ENCODE peak calls at places on chromosome 11, in six cellular contexts. R is breast epithelium, N is heart right ventricle, H is adrenal gland, G is stomach, U is mesendoderm. K is an unnamed sample. For H3K27me3 and H3K36me3, the result is how much of the 10 kb centered on the place peaks cover.

GRCh38 chr11:43927925-43928707 is 14.3 kb upstream of the C11orf96 start:
- DNase-seq in H (peak), G (no peak), R (no peak), U (no peak), N (no peak), K (no peak)

GRCh38 chr11:129720156-129720555 is 95.5 kb upstream of the TMEM45B start:
- DNase-seq in N (no peak), H (no peak), U (no peak), R (no peak), G (no peak), K (no peak)

GRCh38 chr11:86983071-86983488 is 27.9 kb upstream of the FZD4 start:
- DNase-seq in N (peak), H (peak), G (peak), U (no peak), R (peak), K (no peak)

GRCh38 chr11:75450236-75450635 is 17.2 kb upstream of the KLHL35 start:
- DNase-seq in N (no peak), R (no peak), U (no peak), H (no peak), G (no peak), K (no peak)

GRCh38 chr11:129932385-129933067 is 37.1 kb upstream of the NFRKB start:
- DNase-seq in N (no peak), G (no peak), R (peak), U (no peak), H (no peak), K (no peak)

GRCh38 chr11:126891556-126892217 is 108.9 kb downstream of the KIRREL3 start:
- DNase-seq in G (no peak), N (peak), H (no peak), R (no peak), U (no peak), K (peak)

GRCh38 chr11:16111690-16112089 is 244.7 kb downstream of the SOX6 start:
- DNase-seq in U (peak), R (no peak), N (no peak), G (no peak), H (peak), K (no peak)

GRCh38 chr11:16194566-16194965 is 161.8 kb downstream of the SOX6 start:
- DNase-seq in H (no peak), U (no peak), R (no peak), N (no peak), G (no peak), K (no peak)

GRCh38 chr11:57425565-57426438 is 1.1 kb downstream of the SLC43A3 start:
- DNase-seq in R (peak), U (no peak), N (peak), H (peak), G (peak), K (peak)

GRCh38 chr11:43012606-43013005 is 299.2 kb upstream of the API5 start:
- DNase-seq in N (no peak), R (no peak), U (no peak), H (no peak), G (no peak), K (no peak)

GRCh38 chr11:73570415-73571114 is 27.3 kb downstream of the FAM168A start:
- DNase-seq in U (no peak), R (no peak), G (no peak), N (no peak), H (no peak), K (peak)

GRCh38 chr11:65493367-65494176 is 5.3 kb upstream of the MALAT1 start:
- DNase-seq in G (peak), H (peak), R (peak), U (peak), N (peak), K (peak)

GRCh38 chr11:34516247-34517040 is 2.9 kb upstream of the ELF5 start:
- DNase-seq in G (no peak), H (no peak), U (no peak), R (no peak), N (no peak), K (no peak)

GRCh38 chr11:22976146-22976545 is 115.9 kb upstream of the CCDC179 start:
- DNase-seq in R (no peak), H (peak), N (no peak), G (peak), U (peak), K (peak)

GRCh38 chr11:92396133-92396532 is 171.5 kb downstream of the FAT3 start:
- DNase-seq in U (no peak), H (no peak), R (no peak), N (no peak), G (no peak), K (no peak)

GRCh38 chr11:35389897-35390462 is 29.4 kb downstream of the SLC1A2 start:
- DNase-seq in H (no peak), N (no peak), R (no peak), G (no peak), U (no peak), K (no peak)

GRCh38 chr11:127002669-127003259 is 2.2 kb upstream of the KIRREL3 start:
- DNase-seq in G (no peak), R (no peak), H (no peak), U (no peak), N (no peak), K (no peak)

GRCh38 chr11:34426766-34427170 is 12.0 kb upstream of the CAT start:
- DNase-seq in R (no peak), U (no peak), N (no peak), G (no peak), H (no peak), K (peak)

GRCh38 chr11:91265946-91266345 is 958.7 kb upstream of the FAT3 start:
- DNase-seq in U (no peak), H (no peak), R (no peak), N (no peak), G (no peak), K (no peak)

GRCh38 chr11:94049351-94049750 is 28.2 kb downstream of the HEPHL1 start:
- DNase-seq in N (no peak), G (no peak), R (no peak), U (peak), H (no peak), K (no peak)

GRCh38 chr11:34653851-34654490 is 33.1 kb downstream of the EHF start:
- DNase-seq in H (peak), N (no peak), U (peak), R (peak), G (peak), K (peak)

GRCh38 chr11:27329867-27330632 is 33.0 kb downstream of the CCDC34 start:
- DNase-seq in H (no peak), R (no peak), G (no peak), N (no peak), U (no peak), K (no peak)

GRCh38 chr11:124050770-124051169 is 9.6 kb upstream of the OR10G7 start:
- DNase-seq in U (no peak), N (no peak), G (no peak), H (no peak), R (no peak), K (no peak)

GRCh38 chr11:70674605-70675004 is 276.3 kb downstream of the CTTN start:
- DNase-seq in H (no peak), R (no peak), N (no peak), G (no peak), U (no peak), K (no peak)

GRCh38 chr11:66619080-66619554 is 2.7 kb downstream of the RBM14 start:
- DNase-seq in R (no peak), N (no peak), U (peak), G (no peak), H (no peak), K (no peak)

GRCh38 chr11:68051191-68052136 is 12.6 kb downstream of the TCIRG1 start:
- DNase-seq in U (peak), N (no peak), R (no peak), G (no peak), H (no peak), K (no peak)

GRCh38 chr11:47980093-47980906 is at the start of gene PTPRJ:
- DNase-seq in G (peak), N (peak), R (peak), H (peak), U (peak), K (peak)

GRCh38 chr11:121469910-121470309 is 17.1 kb upstream of the SORL1-AS1 start:
- DNase-seq in R (no peak), U (no peak), H (no peak), G (no peak), N (no peak), K (no peak)

GRCh38 chr11:61090521-61090920 is 11.8 kb upstream of the CD5 start:
- DNase-seq in R (no peak), G (no peak), H (no peak), U (no peak), N (no peak), K (no peak)

DNA sequence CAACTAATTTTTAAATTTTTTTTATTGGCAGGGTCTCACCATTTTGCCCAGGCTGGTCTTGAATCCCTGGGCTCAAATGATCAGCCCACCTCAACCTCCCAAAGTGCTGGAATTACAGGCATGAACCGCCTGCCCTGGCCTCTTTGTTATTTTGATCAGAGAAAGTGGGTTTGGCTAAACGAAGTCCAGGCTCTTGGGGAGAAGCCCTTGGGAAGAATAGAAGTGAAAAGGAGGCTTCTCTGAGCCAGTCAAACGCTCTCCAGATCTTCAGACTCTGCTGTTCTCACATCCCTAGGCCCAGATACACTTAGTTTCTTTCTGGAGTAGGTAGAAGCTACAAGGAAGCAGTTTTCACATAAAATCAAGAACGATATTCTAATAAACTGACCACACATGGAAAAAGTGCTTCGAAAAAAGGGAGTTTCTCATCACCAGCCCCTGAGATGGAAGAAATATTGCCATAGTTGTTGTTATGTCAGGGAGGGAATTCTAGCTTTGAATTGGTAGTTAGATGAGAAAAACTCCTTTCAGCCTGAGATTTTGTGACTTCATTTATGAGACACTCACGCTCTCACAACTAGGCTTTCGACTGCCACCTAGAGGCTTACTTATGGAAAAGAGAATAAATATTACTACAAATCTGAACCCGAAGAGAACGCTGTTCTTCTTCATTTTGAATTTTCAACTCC is 41.7 kb upstream of the AQP11 start:
- DNase-seq in U (peak), H (peak), G (no peak), N (no peak), R (no peak), K (no peak)
- H3K4me3 ChIP-seq in U (no peak), H (no peak), G (no peak), N (no peak), R (no peak), K (no peak)

DNA sequence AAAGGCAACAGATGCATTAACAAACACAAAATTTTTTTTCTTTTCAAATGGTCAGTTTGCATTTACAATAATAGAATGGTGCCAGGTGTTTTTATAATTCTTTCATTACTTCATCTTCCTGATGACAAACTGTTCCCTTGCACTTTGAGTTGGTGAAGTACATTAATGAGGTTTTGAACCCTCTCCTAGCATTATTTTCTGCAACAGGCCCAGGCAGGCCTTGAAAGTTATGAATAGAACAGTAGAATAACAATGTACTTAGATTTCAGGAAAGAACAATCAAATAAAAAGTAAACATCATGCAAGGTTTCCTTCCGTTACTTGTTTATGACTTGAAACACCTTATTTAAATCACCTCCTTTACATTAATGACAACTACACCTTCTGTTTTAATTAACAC is 9.6 kb downstream of the BTG4 start:
- DNase-seq in U (no peak), H (no peak), G (no peak), N (no peak), R (no peak), K (no peak)
- H3K27me3 ChIP-seq in U (under half), H (under half), G (under half), N (under half), R (under half), K (under half)

DNA sequence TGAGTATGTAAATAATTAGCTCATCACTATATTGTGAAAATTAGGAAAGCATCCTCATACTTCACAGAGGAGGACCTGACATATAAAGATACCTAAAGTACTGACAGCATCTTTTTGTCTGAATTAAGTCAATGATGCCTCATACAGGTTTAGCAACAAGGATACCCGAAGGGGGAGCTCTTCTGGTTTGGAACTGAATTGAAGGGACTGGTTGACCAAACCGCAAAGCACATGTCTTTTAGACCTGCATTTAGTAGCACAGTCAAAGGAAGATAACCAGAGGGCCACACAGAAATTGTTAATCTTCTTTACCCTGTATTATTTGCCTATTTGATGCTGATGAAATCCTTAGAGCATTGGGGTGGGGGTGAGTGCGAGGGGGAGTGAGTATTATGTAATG is 12.9 kb upstream of the WT1 start:
- DNase-seq in N (no peak), R (no peak), G (peak), U (peak), H (no peak), K (no peak)
- H3K36me3 ChIP-seq in N (under half), R (under half), G (under half), U (under half), H (under half), K (under half)

DNA sequence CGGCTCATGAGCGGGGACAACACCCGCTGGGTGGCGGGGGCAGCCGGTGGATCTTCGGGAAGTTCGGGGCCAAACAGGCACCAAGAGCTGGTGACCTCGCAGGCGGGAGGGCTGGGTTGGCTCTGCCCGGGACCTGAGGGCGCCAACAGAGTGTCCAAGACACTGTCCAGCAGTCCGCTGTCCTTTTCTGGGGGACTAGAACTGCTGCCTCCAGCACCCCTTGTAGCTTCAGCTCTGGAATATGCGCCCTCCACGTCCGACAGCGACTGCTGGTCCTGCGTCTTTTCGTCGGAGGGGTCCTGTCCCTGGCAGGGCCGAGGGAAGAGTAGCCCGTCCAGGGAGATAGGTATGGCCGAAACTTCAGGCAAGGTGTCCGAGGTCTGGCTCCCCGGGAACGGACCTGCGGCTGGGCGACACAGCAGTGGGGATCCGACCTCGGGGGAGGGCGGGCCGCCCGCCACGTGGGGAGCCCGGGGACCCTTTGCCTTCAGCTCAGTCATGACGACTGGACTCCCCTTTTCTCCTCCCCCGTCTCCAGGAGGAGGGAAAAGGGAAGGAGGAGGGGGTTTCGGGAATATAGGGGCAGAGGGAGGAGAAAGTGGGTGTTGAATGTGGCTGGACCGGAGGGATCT is 926 bp downstream of the PGR start:
- DNase-seq in N (peak), G (no peak), H (peak), U (no peak), R (no peak), K (no peak)
- H3K4me3 ChIP-seq in N (peak), G (peak), H (no peak), U (no peak), R (peak), K (no peak)

DNA sequence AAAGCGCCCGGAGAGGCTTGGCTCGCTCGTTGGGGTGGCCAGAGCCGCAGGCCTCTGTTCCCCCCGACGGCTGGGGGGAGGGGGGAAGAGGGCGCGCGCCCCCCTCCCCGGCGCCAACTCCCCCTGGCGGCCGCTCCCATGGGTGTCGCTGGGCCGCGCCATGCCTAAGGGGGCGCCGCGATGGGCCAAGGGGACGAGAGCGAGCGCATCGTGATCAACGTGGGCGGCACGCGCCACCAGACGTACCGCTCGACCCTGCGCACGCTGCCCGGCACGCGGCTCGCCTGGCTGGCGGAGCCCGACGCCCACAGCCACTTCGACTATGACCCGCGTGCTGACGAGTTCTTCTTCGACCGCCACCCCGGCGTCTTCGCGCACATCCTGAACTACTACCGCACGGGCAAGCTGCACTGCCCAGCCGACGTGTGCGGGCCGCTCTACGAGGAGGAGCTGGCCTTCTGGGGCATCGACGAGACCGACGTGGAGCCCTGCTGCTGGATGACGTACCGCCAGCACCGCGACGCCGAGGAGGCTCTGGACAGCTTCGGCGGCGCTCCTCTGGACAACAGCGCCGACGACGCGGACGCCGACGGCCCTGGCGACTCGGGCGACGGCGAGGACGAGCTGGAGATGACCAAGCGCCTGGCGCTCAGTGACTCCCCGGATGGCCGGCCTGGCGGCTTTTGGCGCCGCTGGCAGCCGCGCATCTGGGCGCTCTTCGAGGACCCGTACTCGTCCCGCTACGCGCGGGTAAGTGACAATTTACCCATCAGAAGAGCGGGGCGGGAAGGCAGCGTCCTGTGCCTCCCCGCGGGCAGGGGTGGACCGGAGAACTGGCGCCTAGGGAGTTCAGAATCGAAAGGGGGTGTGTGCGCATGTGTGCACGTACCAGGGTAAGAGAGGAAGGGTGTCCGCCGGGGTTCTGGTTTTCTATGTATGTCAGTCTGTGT is 1.5 kb downstream of the KCNC1 start:
- DNase-seq in N (no peak), U (no peak), H (no peak), R (no peak), G (no peak), K (no peak)
- H3K27me3 ChIP-seq in N (half or more), U (under half), H (under half), R (under half), G (half or more), K (under half)

DNA sequence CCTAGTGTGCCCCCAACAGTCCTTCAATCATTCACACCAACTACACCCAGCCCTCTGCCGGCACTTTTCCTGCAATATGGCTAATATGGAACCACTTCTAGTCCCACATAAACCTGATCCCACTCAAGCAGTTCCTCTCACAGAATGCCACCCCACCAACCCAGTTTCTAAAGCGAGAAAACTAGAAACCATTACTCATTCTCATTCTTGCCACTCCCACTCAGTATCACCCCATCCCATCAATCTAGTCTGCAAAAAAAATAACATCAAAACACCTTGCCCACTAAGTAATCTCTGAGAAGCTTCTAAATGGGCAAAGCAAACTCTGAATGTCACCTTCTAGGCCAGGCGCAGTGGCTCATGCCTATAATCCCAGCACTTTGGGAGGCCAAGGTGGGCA is 17.9 kb downstream of the NAP1L4 start:
- DNase-seq in G (no peak), H (no peak), U (no peak), R (no peak), N (no peak), K (no peak)
- H3K36me3 ChIP-seq in G (half or more), H (under half), U (under half), R (under half), N (half or more), K (under half)

DNA sequence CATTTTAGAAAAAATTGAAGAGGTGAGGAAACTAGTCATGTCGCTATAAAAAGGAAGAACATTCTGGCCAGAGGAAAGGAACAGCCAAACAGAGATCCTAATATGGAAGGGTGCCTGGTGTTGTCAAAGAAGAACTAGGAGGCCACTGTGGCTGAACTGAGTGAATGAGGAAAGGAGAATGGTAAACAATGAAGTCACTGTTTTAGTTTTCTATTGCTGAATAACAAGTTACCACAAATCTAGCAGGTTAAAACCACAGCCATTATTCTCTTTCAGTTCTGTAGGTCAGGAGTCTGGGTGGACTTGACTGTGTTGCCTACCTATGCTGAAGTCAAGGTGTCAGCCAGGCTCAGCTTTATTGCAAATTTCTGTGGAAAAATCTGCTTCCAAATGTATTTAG is 549.3 kb upstream of the CCDC90B start:
- DNase-seq in G (no peak), U (no peak), H (no peak), R (peak), N (no peak), K (no peak)
- H3K4me3 ChIP-seq in G (no peak), U (no peak), H (no peak), R (no peak), N (no peak), K (no peak)